ENCODE peak calls at places on chromosomes 16 and 17, in five cellular contexts. J, Q, A, W and T are unnamed samples.
A peak's percentile ranks its signal among the peaks of the same experiment; 100 is the strongest.

GRCh38 chr16:69131167-69131748 is 1.1 kb downstream of the CHTF8 start:
- DNase-seq in J (no peak), Q (no peak), A (peak; percentile 40), W (no peak), T (peak; percentile 35)

GRCh38 chr17:57480438-57481196 is 224.3 kb downstream of the MSI2 start:
- DNase-seq in J (no peak), Q (no peak), A (no peak), W (peak; percentile 31), T (no peak)

GRCh38 chr17:72976971-72977767 is 115.3 kb downstream of the SLC39A11 start:
- DNase-seq in J (peak; percentile 38), Q (no peak), A (no peak), W (no peak), T (peak; percentile 19)

GRCh38 chr17:34318474-34318873 is 761 bp upstream of the CCL8 start:
- DNase-seq in J (no peak), Q (no peak), A (no peak), W (no peak), T (peak; percentile 10)

GRCh38 chr17:49523706-49524472 is 28.8 kb downstream of the NGFR start:
- DNase-seq in J (no peak), Q (no peak), A (no peak), W (no peak), T (no peak)

GRCh38 chr16:56107944-56108583 is 83.2 kb upstream of the GNAO1 start:
- DNase-seq in J (no peak), Q (no peak), A (no peak), W (no peak), T (no peak)

GRCh38 chr17:50903604-50904521 is 37.7 kb upstream of the TOB1 start:
- DNase-seq in J (no peak), Q (no peak), A (no peak), W (no peak), T (no peak)

GRCh38 chr17:48597775-48598631 is 4.4 kb upstream of the HOXB5 start:
- DNase-seq in J (no peak), Q (no peak), A (no peak), W (no peak), T (peak; percentile 70)

GRCh38 chr16:83774066-83774465 is 33.7 kb upstream of the HSBP1 start:
- DNase-seq in J (no peak), Q (no peak), A (no peak), W (no peak), T (no peak)

GRCh38 chr17:42361781-42362186 is 26.5 kb downstream of the STAT3 start:
- DNase-seq in J (no peak), Q (no peak), A (peak; percentile 30), W (peak; percentile 34), T (no peak)

GRCh38 chr16:3665508-3665907 is 11.0 kb downstream of the DNASE1 start:
- DNase-seq in J (no peak), Q (no peak), A (no peak), W (no peak), T (no peak)
- TF ChIP-seq SUZ12 in J (no peak), Q (no peak), A (no peak), W (no peak), T (no peak)

GRCh38 chr17:46011711-46012505 is 12.9 kb downstream of the STH start:
- DNase-seq in J (no peak), Q (no peak), A (no peak), W (no peak), T (no peak)
- TF ChIP-seq SUZ12 in J (no peak), Q (no peak), A (no peak), W (no peak), T (no peak)

GRCh38 chr17:7068268-7068667 is 11.8 kb downstream of the CLEC10A start:
- DNase-seq in J (no peak), Q (no peak), A (no peak), W (no peak), T (no peak)

GRCh38 chr17:7067198-7067597 is 12.9 kb downstream of the CLEC10A start:
- DNase-seq in J (no peak), Q (no peak), A (no peak), W (no peak), T (no peak)

GRCh38 chr17:7074931-7075330 is 5.1 kb downstream of the CLEC10A start:
- DNase-seq in J (no peak), Q (no peak), A (no peak), W (no peak), T (no peak)

GRCh38 chr17:7070712-7071111 is 9.3 kb downstream of the CLEC10A start:
- DNase-seq in J (no peak), Q (no peak), A (no peak), W (no peak), T (no peak)

DNA sequence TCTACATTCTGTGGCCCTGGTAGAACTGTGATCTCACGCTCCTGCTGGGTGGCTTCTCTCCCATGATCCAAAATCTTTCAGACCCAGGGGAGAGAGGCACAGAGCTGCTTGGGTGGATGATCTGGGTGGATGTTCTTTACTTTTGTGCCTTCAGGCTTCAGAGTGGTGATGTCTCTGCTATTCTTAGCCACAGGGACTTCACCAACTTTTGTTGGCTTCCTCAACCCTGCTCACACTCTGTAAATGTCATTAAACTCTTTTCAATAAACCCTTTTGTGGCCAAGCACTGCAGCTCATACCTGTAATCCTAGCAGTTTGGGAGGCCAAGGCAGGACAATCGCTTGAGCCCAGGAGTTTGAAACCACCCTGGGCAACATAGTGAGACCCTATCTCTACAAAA is 7.6 kb downstream of the CLEC10A start:
- DNase-seq in J (no peak), Q (no peak), A (no peak), W (no peak), T (no peak)
- TF ChIP-seq SUZ12 in J (no peak), Q (no peak), A (no peak), W (no peak), T (no peak)

GRCh38 chr16:57394444-57394843 is 10.1 kb upstream of the CCL17 start:
- DNase-seq in J (no peak), Q (no peak), A (no peak), W (no peak), T (no peak)
- TF ChIP-seq SUZ12 in J (no peak), Q (no peak), A (no peak), W (no peak), T (no peak)